ENCODE peak calls at places on chromosomes 6 and 20, in five cellular contexts. N, V, O, S and C are unnamed samples.
A peak's percentile ranks its signal among the peaks of the same experiment; 100 is the strongest.

GRCh38 chr20:2738331-2738730 is 45.8 kb downstream of the EBF4 start:
- DNase-seq in N (no peak), V (no peak), O (no peak), S (no peak), C (no peak)

GRCh38 chr20:53513489-53514298 is 79.9 kb downstream of the ZNF217 start:
- DNase-seq in N (no peak), V (no peak), O (no peak), S (no peak), C (no peak)

GRCh38 chr20:45969712-45970634 is 2.0 kb downstream of the ZNF335 start:
- DNase-seq in N (no peak), V (no peak), O (no peak), S (no peak), C (peak; percentile 76)

GRCh38 chr6:106160189-106160588 is 74.1 kb downstream of the PRDM1 start:
- DNase-seq in N (no peak), V (no peak), O (no peak), S (no peak), C (no peak)

GRCh38 chr6:42522021-42522420 is 41.8 kb upstream of the UBR2 start:
- DNase-seq in N (no peak), V (no peak), O (no peak), S (no peak), C (no peak)

GRCh38 chr6:2576499-2576898 is 174.2 kb downstream of the MYLK4 start:
- DNase-seq in N (no peak), V (no peak), O (no peak), S (no peak), C (no peak)

GRCh38 chr6:155155787-155156447 is 107.9 kb upstream of the CLDN20 start:
- DNase-seq in N (no peak), V (no peak), O (no peak), S (no peak), C (no peak)

GRCh38 chr6:63351995-63352586 is 32.3 kb upstream of the LGSN start:
- DNase-seq in N (no peak), V (peak; percentile 34), O (peak; percentile 46), S (no peak), C (peak; percentile 87)

GRCh38 chr6:100112855-100113508 is 119.0 kb upstream of the MCHR2 start:
- DNase-seq in N (no peak), V (no peak), O (no peak), S (no peak), C (no peak)

GRCh38 chr20:63744574-63745423 is 5.2 kb downstream of the SLC2A4RG start:
- DNase-seq in N (no peak), V (no peak), O (no peak), S (no peak), C (no peak)

GRCh38 chr6:3732345-3733141 is 19.0 kb downstream of the PXDC1 start:
- DNase-seq in N (peak; percentile 51), V (no peak), O (peak; percentile 63), S (peak; percentile 45), C (peak; percentile 94)

GRCh38 chr6:132285004-132285780 is 116.1 kb downstream of the MOXD1 start:
- DNase-seq in N (no peak), V (no peak), O (no peak), S (no peak), C (no peak)

GRCh38 chr20:5893052-5893451 is 57.3 kb downstream of the TRMT6 start:
- DNase-seq in N (no peak), V (no peak), O (no peak), S (no peak), C (no peak)

GRCh38 chr6:113082691-113083090 is 735.6 kb downstream of the RFPL4B start:
- DNase-seq in N (no peak), V (no peak), O (no peak), S (no peak), C (peak; percentile 59)

GRCh38 chr20:33518071-33518470 is 28.2 kb downstream of the CBFA2T2 start:
- DNase-seq in N (no peak), V (no peak), O (peak; percentile 25), S (no peak), C (peak; percentile 72)

GRCh38 chr6:137409378-137409777 is 84.8 kb downstream of the OLIG3 start:
- DNase-seq in N (no peak), V (no peak), O (no peak), S (no peak), C (no peak)

GRCh38 chr6:25056130-25056529 is 120.4 kb upstream of the RIPOR2 start:
- DNase-seq in N (peak; percentile 66), V (no peak), O (no peak), S (peak; percentile 34), C (no peak)

GRCh38 chr6:151112130-151112529 is 127.6 kb upstream of the AKAP12 start:
- DNase-seq in N (no peak), V (no peak), O (no peak), S (no peak), C (no peak)

GRCh38 chr6:44740566-44741120 is 353.1 kb downstream of the CDC5L start:
- DNase-seq in N (no peak), V (no peak), O (no peak), S (no peak), C (no peak)

GRCh38 chr20:62928246-62928939 is 2.1 kb upstream of the DIDO1 start:
- DNase-seq in N (no peak), V (no peak), O (no peak), S (no peak), C (no peak)

GRCh38 chr6:46042355-46042999 is 26.8 kb upstream of the CLIC5 start:
- DNase-seq in N (no peak), V (no peak), O (no peak), S (no peak), C (peak; percentile 79)

GRCh38 chr20:48845000-48845399 is 17.2 kb upstream of the PREX1 start:
- DNase-seq in N (no peak), V (no peak), O (no peak), S (no peak), C (peak; percentile 38)

GRCh38 chr6:164477790-164478189 is 831.6 kb downstream of the C6orf118 start:
- DNase-seq in N (no peak), V (no peak), O (no peak), S (no peak), C (no peak)

GRCh38 chr6:120395330-120395729 is 939.0 kb downstream of the TBC1D32 start:
- DNase-seq in N (no peak), V (no peak), O (no peak), S (no peak), C (no peak)

GRCh38 chr6:7812623-7813022 is 86.7 kb downstream of the BMP6 start:
- DNase-seq in N (no peak), V (no peak), O (no peak), S (no peak), C (no peak)

GRCh38 chr20:17471606-17472187 is 59.5 kb downstream of the BFSP1 start:
- DNase-seq in N (no peak), V (no peak), O (no peak), S (no peak), C (no peak)

DNA sequence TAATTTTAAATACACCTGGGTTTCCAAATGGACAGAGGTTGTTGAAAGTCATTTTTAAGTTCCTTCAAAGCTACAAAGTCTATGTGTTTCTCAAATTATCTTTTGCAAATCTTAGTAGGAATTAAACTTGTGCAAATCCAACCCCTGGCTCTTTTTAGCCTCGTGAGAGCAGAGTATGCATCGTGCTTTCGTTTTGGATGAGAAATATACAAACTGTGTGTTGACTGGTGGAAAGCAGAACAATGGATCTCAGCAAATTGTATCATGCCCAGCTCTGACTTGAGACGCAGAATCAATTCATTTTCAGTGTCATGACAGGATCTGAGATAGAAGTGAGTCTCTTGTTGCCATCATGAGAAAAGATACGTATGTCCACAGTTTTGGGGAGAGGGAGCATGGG is 542.4 kb upstream of the FLRT3 start:
- DNase-seq in N (no peak), V (no peak), O (no peak), S (no peak), C (no peak)
- H3K4me3 ChIP-seq in N (no peak overlapping the region), V (no peak overlapping the region), O (no peak overlapping the region), S (no peak overlapping the region), C (no peak overlapping the region)

GRCh38 chr6:90222008-90222407 is 74.6 kb downstream of the BACH2 start:
- DNase-seq in N (no peak), V (no peak), O (no peak), S (no peak), C (no peak)

GRCh38 chr6:90220273-90220672 is 76.4 kb downstream of the BACH2 start:
- DNase-seq in N (no peak), V (no peak), O (no peak), S (no peak), C (no peak)

GRCh38 chr6:90221403-90221802 is 75.2 kb downstream of the BACH2 start:
- DNase-seq in N (no peak), V (no peak), O (no peak), S (no peak), C (no peak)

GRCh38 chr6:90217621-90218496 is 78.8 kb downstream of the BACH2 start:
- DNase-seq in N (no peak), V (no peak), O (no peak), S (no peak), C (peak; percentile 84)

GRCh38 chr6:90219168-90219985 is 77.3 kb downstream of the BACH2 start:
- DNase-seq in N (no peak), V (no peak), O (peak; percentile 67), S (no peak), C (peak; percentile 96)
- H3K4me3 ChIP-seq in N (no peak overlapping the region), V (no peak overlapping the region), O (no peak overlapping the region), S (peak overlapping the region; percentile 28), C (peak overlapping the region; percentile 41)

DNA sequence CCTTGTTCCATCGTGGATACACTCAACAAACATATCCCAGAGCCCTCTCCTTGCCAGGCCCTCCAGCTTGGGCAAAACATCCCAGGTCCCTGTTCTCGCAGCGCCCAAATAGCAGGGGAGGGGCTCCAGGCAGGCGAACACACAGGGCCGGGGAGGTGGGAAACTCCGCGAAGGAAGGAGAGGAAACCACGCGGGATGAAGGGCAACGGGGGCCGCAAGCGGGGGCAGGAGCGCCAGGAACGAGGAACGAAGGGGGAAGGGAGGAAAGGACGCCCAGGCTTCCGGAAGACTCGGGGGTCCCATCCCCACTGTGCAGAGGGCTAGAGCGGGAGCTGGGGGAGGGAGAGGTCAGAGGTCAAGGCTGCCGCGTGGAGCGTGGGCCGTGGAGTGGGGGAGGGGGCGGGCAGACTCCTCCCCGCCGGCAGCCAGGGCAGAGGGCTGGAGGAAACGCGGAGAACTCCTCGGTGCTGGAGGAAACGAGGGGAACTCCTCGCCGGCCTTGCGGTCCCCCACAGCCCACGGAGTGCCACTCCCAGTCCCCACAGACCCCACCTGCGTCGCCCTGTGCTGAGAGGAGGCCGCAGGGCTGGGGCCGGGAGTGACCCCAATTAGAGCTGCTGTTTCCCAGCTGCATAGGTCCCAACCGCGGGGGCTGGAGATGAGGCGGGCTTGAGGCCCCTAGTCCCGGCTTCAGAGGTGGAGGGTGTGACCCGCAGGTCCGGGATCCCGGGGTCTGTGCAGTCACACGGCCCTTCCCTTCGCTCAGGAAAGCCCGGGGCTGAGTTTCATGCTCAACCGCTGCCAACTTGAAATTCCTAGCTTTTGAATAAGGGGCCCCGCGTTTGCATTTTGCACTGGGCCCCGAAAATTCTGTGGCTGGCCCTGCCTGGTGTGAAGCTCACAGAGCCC is 1.2 kb upstream of the RBM38 start:
- DNase-seq in N (peak; percentile 69), V (no peak), O (no peak), S (peak; percentile 55), C (no peak)
- H3K4me3 ChIP-seq in N (peak overlapping the region; percentile 30), V (peak overlapping the region; percentile 70), O (no peak overlapping the region), S (peak overlapping the region; percentile 69), C (peak overlapping the region; percentile 13)

DNA sequence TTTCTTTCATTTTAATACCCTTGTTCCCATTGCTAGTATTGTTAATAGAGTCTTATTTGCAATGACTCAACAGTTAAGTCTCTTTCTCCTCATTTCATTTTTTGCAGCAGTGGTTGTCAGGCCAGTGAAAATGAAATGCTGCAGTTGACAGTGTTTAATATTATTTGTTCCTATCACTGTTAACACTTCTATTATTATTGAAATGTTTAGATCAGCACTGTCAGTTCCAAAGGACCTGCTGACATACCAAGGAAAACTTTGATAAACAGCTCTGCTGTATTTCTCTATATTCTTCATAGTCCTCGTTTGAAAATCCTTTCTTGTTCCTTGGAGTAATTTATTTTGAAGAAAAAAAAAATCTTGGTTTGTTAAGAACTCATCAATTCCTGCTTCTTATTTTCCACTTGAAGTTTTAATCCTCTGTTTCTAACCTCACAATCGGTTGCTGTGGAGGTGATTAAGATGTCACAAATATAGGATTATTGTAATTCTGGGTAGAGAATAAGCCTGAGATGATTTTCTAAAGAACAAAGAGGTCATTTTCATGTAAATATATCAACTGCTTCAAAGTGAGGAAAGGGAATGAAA is 1065.9 kb upstream of the CITED2 start:
- DNase-seq in N (no peak), V (no peak), O (no peak), S (no peak), C (no peak)
- H3K4me3 ChIP-seq in N (no peak overlapping the region), V (no peak overlapping the region), O (no peak overlapping the region), S (no peak overlapping the region), C (no peak overlapping the region)